ENCODE peak calls at places on chromosomes 12 and 14, in ten cellular contexts. One of them, this sample, is unnamed.

GRCh38 chr12:41962171-41962572 is 182.5 kb downstream of the GXYLT1 start:
- DNase-seq in fibroblast of lung: no peak
- DNase-seq in hepatocyte: no peak
- DNase-seq in osteocyte: no peak
- DNase-seq in HFF-Myc: no peak
- DNase-seq in Calu3: no peak
- DNase-seq in lower lobe of right lung: no peak
- DNase-seq in lower leg skin: no peak
- DNase-seq in foreskin fibroblast: no peak
- DNase-seq in GM10248: no peak
- DNase-seq in this sample: no peak

GRCh38 chr12:27592548-27592947 is 68.5 kb downstream of the PPFIBP1 start:
- DNase-seq in fibroblast of lung: peak
- DNase-seq in hepatocyte: peak
- DNase-seq in osteocyte: no peak
- DNase-seq in HFF-Myc: no peak
- DNase-seq in Calu3: peak
- DNase-seq in lower lobe of right lung: no peak
- DNase-seq in lower leg skin: peak
- DNase-seq in foreskin fibroblast: no peak
- DNase-seq in GM10248: peak
- DNase-seq in this sample: no peak

GRCh38 chr12:92486443-92487137 is 216.2 kb upstream of the PLEKHG7 start:
- DNase-seq in fibroblast of lung: peak
- DNase-seq in hepatocyte: no peak
- DNase-seq in osteocyte: no peak
- DNase-seq in HFF-Myc: no peak
- DNase-seq in Calu3: no peak
- DNase-seq in lower lobe of right lung: no peak
- DNase-seq in lower leg skin: no peak
- DNase-seq in foreskin fibroblast: no peak
- DNase-seq in GM10248: no peak
- DNase-seq in this sample: no peak

GRCh38 chr12:51217133-51217967 is 512 bp downstream of the POU6F1 start:
- DNase-seq in fibroblast of lung: no peak
- DNase-seq in hepatocyte: peak
- DNase-seq in osteocyte: no peak
- DNase-seq in HFF-Myc: no peak
- DNase-seq in Calu3: peak
- DNase-seq in lower lobe of right lung: peak
- DNase-seq in lower leg skin: peak
- DNase-seq in foreskin fibroblast: peak
- DNase-seq in GM10248: peak
- DNase-seq in this sample: no peak

GRCh38 chr12:132196038-132196872 is 52.0 kb downstream of the NOC4L start:
- DNase-seq in fibroblast of lung: no peak
- DNase-seq in hepatocyte: no peak
- DNase-seq in osteocyte: no peak
- DNase-seq in HFF-Myc: peak
- DNase-seq in Calu3: no peak
- DNase-seq in lower lobe of right lung: no peak
- DNase-seq in lower leg skin: no peak
- DNase-seq in foreskin fibroblast: no peak
- DNase-seq in GM10248: no peak
- DNase-seq in this sample: no peak

GRCh38 chr14:74089251-74090020 is 4.7 kb downstream of the LIN52 start:
- DNase-seq in fibroblast of lung: no peak
- DNase-seq in hepatocyte: no peak
- DNase-seq in osteocyte: no peak
- DNase-seq in HFF-Myc: no peak
- DNase-seq in Calu3: no peak
- DNase-seq in lower lobe of right lung: no peak
- DNase-seq in lower leg skin: no peak
- DNase-seq in foreskin fibroblast: no peak
- DNase-seq in GM10248: no peak
- DNase-seq in this sample: no peak

GRCh38 chr12:59118356-59118755 is 198.1 kb upstream of the LRIG3 start:
- DNase-seq in fibroblast of lung: no peak
- DNase-seq in hepatocyte: no peak
- DNase-seq in osteocyte: no peak
- DNase-seq in HFF-Myc: no peak
- DNase-seq in Calu3: no peak
- DNase-seq in lower lobe of right lung: no peak
- DNase-seq in lower leg skin: no peak
- DNase-seq in foreskin fibroblast: no peak
- DNase-seq in GM10248: no peak
- DNase-seq in this sample: no peak

GRCh38 chr12:54572881-54573280 is 15.6 kb downstream of the PPP1R1A start:
- DNase-seq in fibroblast of lung: no peak
- DNase-seq in hepatocyte: no peak
- DNase-seq in osteocyte: no peak
- DNase-seq in HFF-Myc: no peak
- DNase-seq in Calu3: no peak
- DNase-seq in lower lobe of right lung: no peak
- DNase-seq in lower leg skin: no peak
- DNase-seq in foreskin fibroblast: no peak
- DNase-seq in GM10248: no peak
- DNase-seq in this sample: no peak

GRCh38 chr12:115172521-115172920 is 488.5 kb upstream of the TBX3 start:
- DNase-seq in fibroblast of lung: peak
- DNase-seq in hepatocyte: no peak
- DNase-seq in osteocyte: no peak
- DNase-seq in HFF-Myc: no peak
- DNase-seq in Calu3: no peak
- DNase-seq in lower lobe of right lung: no peak
- DNase-seq in lower leg skin: no peak
- DNase-seq in foreskin fibroblast: peak
- DNase-seq in GM10248: no peak
- DNase-seq in this sample: peak

GRCh38 chr12:86724716-86725115 is 468.5 kb upstream of the MGAT4C start:
- DNase-seq in fibroblast of lung: peak
- DNase-seq in hepatocyte: no peak
- DNase-seq in osteocyte: no peak
- DNase-seq in HFF-Myc: no peak
- DNase-seq in Calu3: no peak
- DNase-seq in lower lobe of right lung: no peak
- DNase-seq in lower leg skin: no peak
- DNase-seq in foreskin fibroblast: peak
- DNase-seq in GM10248: no peak
- DNase-seq in this sample: no peak

GRCh38 chr12:90090929-90091651 is 382.5 kb upstream of the ATP2B1 start:
- DNase-seq in fibroblast of lung: peak
- DNase-seq in hepatocyte: peak
- DNase-seq in osteocyte: no peak
- DNase-seq in HFF-Myc: peak
- DNase-seq in Calu3: peak
- DNase-seq in lower lobe of right lung: no peak
- DNase-seq in lower leg skin: peak
- DNase-seq in foreskin fibroblast: peak
- DNase-seq in GM10248: no peak
- DNase-seq in this sample: peak

GRCh38 chr12:124492879-124493808 is 74.3 kb downstream of the NCOR2 start:
- DNase-seq in fibroblast of lung: no peak
- DNase-seq in hepatocyte: no peak
- DNase-seq in osteocyte: no peak
- DNase-seq in HFF-Myc: no peak
- DNase-seq in Calu3: no peak
- DNase-seq in lower lobe of right lung: no peak
- DNase-seq in lower leg skin: no peak
- DNase-seq in foreskin fibroblast: no peak
- DNase-seq in GM10248: no peak
- DNase-seq in this sample: no peak

GRCh38 chr12:79020106-79020505 is 155.5 kb downstream of the SYT1 start:
- DNase-seq in fibroblast of lung: peak
- DNase-seq in hepatocyte: no peak
- DNase-seq in osteocyte: no peak
- DNase-seq in HFF-Myc: no peak
- DNase-seq in Calu3: no peak
- DNase-seq in lower lobe of right lung: no peak
- DNase-seq in lower leg skin: no peak
- DNase-seq in foreskin fibroblast: peak
- DNase-seq in GM10248: no peak
- DNase-seq in this sample: no peak

GRCh38 chr12:79023261-79023660 is 158.7 kb downstream of the SYT1 start:
- DNase-seq in fibroblast of lung: peak
- DNase-seq in hepatocyte: no peak
- DNase-seq in osteocyte: no peak
- DNase-seq in HFF-Myc: no peak
- DNase-seq in Calu3: no peak
- DNase-seq in lower lobe of right lung: no peak
- DNase-seq in lower leg skin: no peak
- DNase-seq in foreskin fibroblast: no peak
- DNase-seq in GM10248: no peak
- DNase-seq in this sample: no peak

GRCh38 chr12:79016181-79016580 is 151.6 kb downstream of the SYT1 start:
- DNase-seq in fibroblast of lung: no peak
- DNase-seq in hepatocyte: no peak
- DNase-seq in osteocyte: no peak
- DNase-seq in HFF-Myc: no peak
- DNase-seq in Calu3: no peak
- DNase-seq in lower lobe of right lung: no peak
- DNase-seq in lower leg skin: no peak
- DNase-seq in foreskin fibroblast: no peak
- DNase-seq in GM10248: no peak
- DNase-seq in this sample: no peak

GRCh38 chr12:79021021-79021420 is 156.4 kb downstream of the SYT1 start:
- DNase-seq in fibroblast of lung: no peak
- DNase-seq in hepatocyte: no peak
- DNase-seq in osteocyte: no peak
- DNase-seq in HFF-Myc: no peak
- DNase-seq in Calu3: no peak
- DNase-seq in lower lobe of right lung: no peak
- DNase-seq in lower leg skin: no peak
- DNase-seq in foreskin fibroblast: no peak
- DNase-seq in GM10248: no peak
- DNase-seq in this sample: no peak

GRCh38 chr12:79019672-79020071 is 155.1 kb downstream of the SYT1 start:
- DNase-seq in fibroblast of lung: no peak
- DNase-seq in hepatocyte: no peak
- DNase-seq in osteocyte: no peak
- DNase-seq in HFF-Myc: no peak
- DNase-seq in Calu3: no peak
- DNase-seq in lower lobe of right lung: no peak
- DNase-seq in lower leg skin: no peak
- DNase-seq in foreskin fibroblast: no peak
- DNase-seq in GM10248: no peak
- DNase-seq in this sample: no peak
- TF ChIP-seq CTCF in fibroblast of lung: no peak
- TF ChIP-seq CTCF in hepatocyte: no peak
- TF ChIP-seq CTCF in osteocyte: no peak
- TF ChIP-seq CTCF in HFF-Myc: no peak
- TF ChIP-seq CTCF in Calu3: no peak
- TF ChIP-seq CTCF in lower lobe of right lung: no peak
- TF ChIP-seq CTCF in lower leg skin: no peak
- TF ChIP-seq CTCF in foreskin fibroblast: no peak
- TF ChIP-seq CTCF in GM10248: no peak
- TF ChIP-seq CTCF in this sample: no peak

GRCh38 chr14:69363055-69363454 is 35.0 kb downstream of the ERH start:
- DNase-seq in fibroblast of lung: peak
- DNase-seq in hepatocyte: peak
- DNase-seq in osteocyte: no peak
- DNase-seq in HFF-Myc: no peak
- DNase-seq in Calu3: no peak
- DNase-seq in lower lobe of right lung: no peak
- DNase-seq in lower leg skin: no peak
- DNase-seq in foreskin fibroblast: peak
- DNase-seq in GM10248: no peak
- DNase-seq in this sample: peak
- TF ChIP-seq CTCF in fibroblast of lung: peak
- TF ChIP-seq CTCF in hepatocyte: peak
- TF ChIP-seq CTCF in osteocyte: peak
- TF ChIP-seq CTCF in HFF-Myc: peak
- TF ChIP-seq CTCF in Calu3: no peak
- TF ChIP-seq CTCF in lower lobe of right lung: peak
- TF ChIP-seq CTCF in lower leg skin: no peak
- TF ChIP-seq CTCF in foreskin fibroblast: peak
- TF ChIP-seq CTCF in GM10248: no peak
- TF ChIP-seq CTCF in this sample: peak

DNA sequence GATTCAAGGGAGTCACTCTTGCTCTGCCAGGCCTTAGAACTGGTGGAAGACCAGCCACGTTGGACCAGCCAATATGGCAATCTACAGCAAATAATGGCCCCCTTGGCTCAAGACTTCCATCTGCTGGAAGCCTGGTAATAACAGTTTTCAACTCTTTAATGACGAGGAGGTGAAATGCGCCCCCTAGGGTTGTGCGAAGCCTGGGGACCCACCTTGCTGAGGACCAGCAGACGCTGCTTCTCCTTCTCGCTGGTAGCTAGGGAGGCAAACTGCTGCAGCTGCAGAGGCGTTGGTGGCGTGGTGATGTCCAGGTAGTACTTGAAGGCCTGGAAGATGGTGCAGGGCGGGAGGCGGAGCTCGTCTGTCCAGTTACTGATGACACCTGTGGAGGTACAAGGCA is 41.5 kb upstream of the FBXO21 start:
- DNase-seq in fibroblast of lung: no peak
- DNase-seq in hepatocyte: no peak
- DNase-seq in osteocyte: no peak
- DNase-seq in HFF-Myc: no peak
- DNase-seq in Calu3: no peak
- DNase-seq in lower lobe of right lung: no peak
- DNase-seq in lower leg skin: no peak
- DNase-seq in foreskin fibroblast: no peak
- DNase-seq in GM10248: no peak
- DNase-seq in this sample: no peak
- TF ChIP-seq CTCF in fibroblast of lung: no peak
- TF ChIP-seq CTCF in hepatocyte: no peak
- TF ChIP-seq CTCF in osteocyte: no peak
- TF ChIP-seq CTCF in HFF-Myc: peak
- TF ChIP-seq CTCF in Calu3: no peak
- TF ChIP-seq CTCF in lower lobe of right lung: no peak
- TF ChIP-seq CTCF in lower leg skin: no peak
- TF ChIP-seq CTCF in foreskin fibroblast: no peak
- TF ChIP-seq CTCF in GM10248: no peak
- TF ChIP-seq CTCF in this sample: no peak

DNA sequence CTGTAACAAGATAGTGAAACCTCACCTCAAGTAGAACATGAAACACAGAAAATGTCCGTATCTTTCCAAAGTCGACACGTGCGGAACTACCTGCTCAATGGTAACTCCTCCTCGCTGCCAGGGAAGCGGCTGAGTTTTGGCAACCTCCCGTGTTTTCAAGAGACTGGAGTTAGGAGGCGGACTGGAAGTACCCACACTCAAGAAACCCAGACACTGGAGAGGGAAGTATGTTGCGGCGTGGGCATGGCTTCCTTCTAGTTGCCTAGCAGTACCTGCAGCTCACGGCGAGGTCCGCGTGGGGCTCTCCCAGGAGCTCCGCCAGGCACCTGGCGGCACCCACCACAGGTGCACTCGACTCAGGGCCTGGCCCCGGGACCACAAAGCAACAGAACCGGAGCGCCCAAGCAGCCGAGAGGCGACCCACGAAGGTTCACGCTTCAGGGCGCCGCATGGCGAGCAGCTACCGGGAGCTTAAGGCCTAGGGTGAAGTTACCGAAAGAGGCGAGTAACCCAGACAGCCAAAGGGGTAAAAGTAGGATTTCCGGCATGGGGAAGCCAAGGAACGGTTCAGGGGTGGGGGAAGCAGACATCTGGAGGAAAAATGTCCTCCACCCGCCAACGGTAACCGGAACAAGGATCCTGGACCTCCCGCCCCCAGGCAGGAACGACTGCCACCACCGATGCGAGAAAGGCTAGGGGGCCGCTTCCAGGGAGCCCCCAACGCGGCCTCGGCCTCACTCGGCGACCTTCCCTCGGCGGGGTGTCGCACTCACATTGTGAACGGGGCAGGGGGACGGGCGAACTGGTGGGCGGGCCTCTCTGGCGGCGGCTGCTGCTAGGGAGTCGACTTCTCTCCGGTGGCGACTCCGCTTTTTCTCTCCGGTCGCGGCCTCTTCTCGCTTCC is 607 bp downstream of the PTGES3 start:
- DNase-seq in fibroblast of lung: no peak
- DNase-seq in hepatocyte: peak
- DNase-seq in osteocyte: no peak
- DNase-seq in HFF-Myc: no peak
- DNase-seq in Calu3: peak
- DNase-seq in lower lobe of right lung: peak
- DNase-seq in lower leg skin: peak
- DNase-seq in foreskin fibroblast: no peak
- DNase-seq in GM10248: peak
- DNase-seq in this sample: no peak
- TF ChIP-seq CTCF in fibroblast of lung: no peak
- TF ChIP-seq CTCF in hepatocyte: no peak
- TF ChIP-seq CTCF in osteocyte: no peak
- TF ChIP-seq CTCF in HFF-Myc: no peak
- TF ChIP-seq CTCF in Calu3: no peak
- TF ChIP-seq CTCF in lower lobe of right lung: no peak
- TF ChIP-seq CTCF in lower leg skin: no peak
- TF ChIP-seq CTCF in foreskin fibroblast: no peak
- TF ChIP-seq CTCF in GM10248: peak
- TF ChIP-seq CTCF in this sample: no peak